ENCODE peak calls at places on chromosomes 16 and 17, in eight cellular contexts. M, Y, K, N, H, O, C and P are unnamed samples.

GRCh38 chr17:50863221-50863843 is 2.8 kb downstream of the TOB1 start:
- DNase-seq in M (no peak), Y (no peak), K (no peak), N (no peak), H (peak; percentile 59), O (no peak), C (peak; percentile 27), P (peak; percentile 28)

GRCh38 chr16:56203052-56203451 is 11.8 kb downstream of the GNAO1 start:
- DNase-seq in M (no peak), Y (peak; percentile 26), K (peak; percentile 43), N (no peak), H (peak; percentile 26), O (no peak), C (peak; percentile 77), P (no peak)

GRCh38 chr16:81593481-81593880 is 148.9 kb downstream of the CMIP start:
- DNase-seq in M (no peak), Y (no peak), K (no peak), N (no peak), H (no peak), O (no peak), C (no peak), P (no peak)

GRCh38 chr16:4693956-4694663 is 748 bp downstream of the NUDT16L1 start:
- DNase-seq in M (peak; percentile 48), Y (no peak), K (peak; percentile 40), N (no peak), H (peak; percentile 62), O (no peak), C (peak; percentile 36), P (peak; percentile 28)

GRCh38 chr17:62627219-62627903 is at the start of gene MRC2:
- DNase-seq in M (peak; percentile 86), Y (no peak), K (no peak), N (no peak), H (peak; percentile 95), O (no peak), C (peak; percentile 76), P (peak; percentile 68)

GRCh38 chr16:88691129-88691813 is 5.0 kb upstream of the SNAI3 start:
- DNase-seq in M (no peak), Y (no peak), K (no peak), N (no peak), H (no peak), O (no peak), C (no peak), P (no peak)

GRCh38 chr17:79951361-79952264 is 84.1 kb downstream of the TBC1D16 start:
- DNase-seq in M (peak; percentile 62), Y (no peak), K (no peak), N (no peak), H (peak; percentile 75), O (no peak), C (peak; percentile 74), P (no peak)

GRCh38 chr17:79530361-79531105 is 80.3 kb downstream of the RBFOX3 start:
- DNase-seq in M (no peak), Y (no peak), K (no peak), N (no peak), H (no peak), O (no peak), C (no peak), P (no peak)

GRCh38 chr16:30142672-30143346 is 19.8 kb upstream of the MAPK3 start:
- DNase-seq in M (no peak), Y (no peak), K (no peak), N (no peak), H (peak; percentile 5), O (no peak), C (peak; percentile 20), P (no peak)

GRCh38 chr16:71339481-71340171 is 18.9 kb upstream of the CALB2 start:
- DNase-seq in M (no peak), Y (no peak), K (no peak), N (no peak), H (no peak), O (no peak), C (peak; percentile 15), P (no peak)

GRCh38 chr17:18267366-18267765 is 6.9 kb downstream of the MIEF2 start:
- DNase-seq in M (no peak), Y (no peak), K (no peak), N (no peak), H (no peak), O (no peak), C (no peak), P (no peak)

GRCh38 chr16:62256406-62256805 is 220.2 kb upstream of the CDH8 start:
- DNase-seq in M (no peak), Y (no peak), K (no peak), N (no peak), H (peak; percentile 2), O (no peak), C (peak; percentile 38), P (no peak)

GRCh38 chr17:64393000-64393402 is 2.3 kb upstream of the PECAM1 start:
- DNase-seq in M (no peak), Y (no peak), K (no peak), N (no peak), H (no peak), O (no peak), C (no peak), P (no peak)

GRCh38 chr16:75116081-75116910 is at the start of gene LDHD:
- DNase-seq in M (peak; percentile 93), Y (no peak), K (no peak), N (peak; percentile 79), H (peak; percentile 72), O (no peak), C (peak; percentile 71), P (peak; percentile 37)

GRCh38 chr16:86444274-86445060 is 65.9 kb upstream of the FOXF1 start:
- DNase-seq in M (no peak), Y (no peak), K (no peak), N (no peak), H (no peak), O (no peak), C (no peak), P (peak; percentile 55)

GRCh38 chr17:38590988-38591758 is 14.6 kb downstream of the SRCIN1 start:
- DNase-seq in M (no peak), Y (peak; percentile 65), K (no peak), N (no peak), H (peak; percentile 32), O (no peak), C (peak; percentile 28), P (no peak)

GRCh38 chr17:66481259-66481658 is 178.8 kb downstream of the PRKCA start:
- DNase-seq in M (no peak), Y (no peak), K (no peak), N (no peak), H (no peak), O (no peak), C (no peak), P (no peak)

GRCh38 chr17:55172612-55173011 is 92.1 kb upstream of the HLF start:
- DNase-seq in M (no peak), Y (no peak), K (no peak), N (no peak), H (no peak), O (no peak), C (no peak), P (no peak)

GRCh38 chr16:14202697-14203096 is 131.6 kb downstream of the MRTFB start:
- DNase-seq in M (no peak), Y (no peak), K (no peak), N (peak; percentile 94), H (peak; percentile 13), O (no peak), C (peak; percentile 20), P (peak; percentile 85)

GRCh38 chr17:31907342-31907975 is 6.0 kb upstream of the UTP6 start:
- DNase-seq in M (no peak), Y (peak; percentile 13), K (no peak), N (peak; percentile 35), H (peak; percentile 51), O (no peak), C (peak; percentile 72), P (peak; percentile 78)

GRCh38 chr16:88976359-88977027 is 514 bp downstream of the CBFA2T3 start:
- DNase-seq in M (no peak), Y (no peak), K (no peak), N (no peak), H (no peak), O (no peak), C (no peak), P (no peak)

GRCh38 chr17:5877948-5878347 is 192.2 kb upstream of the WSCD1 start:
- DNase-seq in M (peak; percentile 57), Y (no peak), K (no peak), N (peak; percentile 30), H (no peak), O (no peak), C (no peak), P (no peak)

GRCh38 chr17:11925271-11926021 is 71.8 kb downstream of the ZNF18 start:
- DNase-seq in M (peak; percentile 51), Y (no peak), K (no peak), N (no peak), H (no peak), O (no peak), C (no peak), P (no peak)

GRCh38 chr17:17580662-17581470 is 10.6 kb downstream of the PEMT start:
- DNase-seq in M (no peak), Y (no peak), K (no peak), N (no peak), H (peak; percentile 34), O (no peak), C (peak; percentile 11), P (no peak)

GRCh38 chr17:1208966-1209365 is 29.2 kb upstream of the ABR start:
- DNase-seq in M (no peak), Y (no peak), K (no peak), N (no peak), H (no peak), O (no peak), C (no peak), P (no peak)

GRCh38 chr17:49440581-49440980 is 25.9 kb upstream of the PHB1 start:
- DNase-seq in M (no peak), Y (no peak), K (no peak), N (no peak), H (no peak), O (no peak), C (no peak), P (no peak)

GRCh38 chr16:50718061-50718760 is 23.7 kb upstream of the CYLD start:
- DNase-seq in M (no peak), Y (no peak), K (no peak), N (no peak), H (peak; percentile 36), O (no peak), C (peak; percentile 31), P (no peak)

GRCh38 chr17:57444632-57445031 is 188.3 kb downstream of the MSI2 start:
- DNase-seq in M (no peak), Y (no peak), K (no peak), N (no peak), H (no peak), O (no peak), C (no peak), P (no peak)

GRCh38 chr16:27244363-27244755 is 24.2 kb downstream of the NSMCE1 start:
- DNase-seq in M (no peak), Y (no peak), K (no peak), N (no peak), H (no peak), O (no peak), C (no peak), P (no peak)

GRCh38 chr16:23027386-23027785 is 121.9 kb downstream of the USP31 start:
- DNase-seq in M (no peak), Y (no peak), K (no peak), N (no peak), H (no peak), O (no peak), C (no peak), P (no peak)

GRCh38 chr17:50533720-50534148 is 1.2 kb downstream of the EPN3 start:
- DNase-seq in M (peak; percentile 70), Y (no peak), K (no peak), N (no peak), H (peak; percentile 54), O (no peak), C (peak; percentile 55), P (peak; percentile 19)

GRCh38 chr17:20127660-20128413 is 118.7 kb downstream of the SPECC1 start:
- DNase-seq in M (no peak), Y (no peak), K (no peak), N (no peak), H (peak; percentile 73), O (no peak), C (peak; percentile 45), P (no peak)

GRCh38 chr17:71959129-71959528 is 161.7 kb upstream of the SOX9 start:
- DNase-seq in M (no peak), Y (no peak), K (no peak), N (no peak), H (peak; percentile 53), O (no peak), C (peak; percentile 15), P (no peak)

GRCh38 chr16:71894229-71894920 is 956 bp upstream of the IST1 start:
- DNase-seq in M (peak; percentile 49), Y (no peak), K (peak; percentile 3), N (no peak), H (peak; percentile 74), O (no peak), C (peak; percentile 74), P (peak; percentile 77)